ENCODE peak calls at places on chromosomes 6 and 20, in six cellular contexts. One of them, this sample, is unnamed.

GRCh38 chr6:166497087-166497899 is 89.2 kb downstream of the RAMACL start:
- DNase-seq in fibroblast of pulmonary artery: no peak
- DNase-seq in epithelial cell of proximal tubule: no peak
- DNase-seq in stimulated activated CD8-positive, alpha-beta memory T cell treated with anti-CD3 and anti-CD28 coated beads, Interleukin-12 subunit alpha, Interleukin-12 subunit beta, amount 100 ng/mL, for 4 hours: no peak
- DNase-seq in activated CD4-positive, alpha-beta T cell treated with anti-CD3 and anti-CD28 coated beads, Interleukin-2, amount 50 U/mL, for 48 hours: no peak
- DNase-seq in lung: no peak
- DNase-seq in this sample: no peak

GRCh38 chr6:15036690-15037245 is 209.1 kb upstream of the JARID2 start:
- DNase-seq in activated CD4-positive, alpha-beta T cell treated with anti-CD3 and anti-CD28 coated beads, Interleukin-2, amount 50 U/mL, for 48 hours: no peak
- DNase-seq in epithelial cell of proximal tubule: no peak
- DNase-seq in fibroblast of pulmonary artery: no peak
- DNase-seq in stimulated activated CD8-positive, alpha-beta memory T cell treated with anti-CD3 and anti-CD28 coated beads, Interleukin-12 subunit alpha, Interleukin-12 subunit beta, amount 100 ng/mL, for 4 hours: no peak
- DNase-seq in lung: no peak
- DNase-seq in this sample: peak; percentile 76

GRCh38 chr20:49245921-49246740 is 26.9 kb downstream of the DDX27 start:
- DNase-seq in stimulated activated CD8-positive, alpha-beta memory T cell treated with anti-CD3 and anti-CD28 coated beads, Interleukin-12 subunit alpha, Interleukin-12 subunit beta, amount 100 ng/mL, for 4 hours: no peak
- DNase-seq in lung: no peak
- DNase-seq in fibroblast of pulmonary artery: peak; percentile 70
- DNase-seq in epithelial cell of proximal tubule: no peak
- DNase-seq in activated CD4-positive, alpha-beta T cell treated with anti-CD3 and anti-CD28 coated beads, Interleukin-2, amount 50 U/mL, for 48 hours: peak; percentile 27
- DNase-seq in this sample: no peak

GRCh38 chr6:16698988-16699868 is 62.0 kb downstream of the ATXN1 start:
- DNase-seq in lung: no peak
- DNase-seq in activated CD4-positive, alpha-beta T cell treated with anti-CD3 and anti-CD28 coated beads, Interleukin-2, amount 50 U/mL, for 48 hours: no peak
- DNase-seq in epithelial cell of proximal tubule: peak; percentile 59
- DNase-seq in fibroblast of pulmonary artery: peak; percentile 41
- DNase-seq in stimulated activated CD8-positive, alpha-beta memory T cell treated with anti-CD3 and anti-CD28 coated beads, Interleukin-12 subunit alpha, Interleukin-12 subunit beta, amount 100 ng/mL, for 4 hours: no peak
- DNase-seq in this sample: no peak

GRCh38 chr6:139080255-139080920 is 51.8 kb downstream of the ABRACL start:
- DNase-seq in epithelial cell of proximal tubule: no peak
- DNase-seq in lung: no peak
- DNase-seq in fibroblast of pulmonary artery: no peak
- DNase-seq in stimulated activated CD8-positive, alpha-beta memory T cell treated with anti-CD3 and anti-CD28 coated beads, Interleukin-12 subunit alpha, Interleukin-12 subunit beta, amount 100 ng/mL, for 4 hours: no peak
- DNase-seq in activated CD4-positive, alpha-beta T cell treated with anti-CD3 and anti-CD28 coated beads, Interleukin-2, amount 50 U/mL, for 48 hours: no peak
- DNase-seq in this sample: no peak

GRCh38 chr20:33733654-33734576 is 2.1 kb downstream of the ZNF341 start:
- DNase-seq in fibroblast of pulmonary artery: peak; percentile 76
- DNase-seq in stimulated activated CD8-positive, alpha-beta memory T cell treated with anti-CD3 and anti-CD28 coated beads, Interleukin-12 subunit alpha, Interleukin-12 subunit beta, amount 100 ng/mL, for 4 hours: no peak
- DNase-seq in activated CD4-positive, alpha-beta T cell treated with anti-CD3 and anti-CD28 coated beads, Interleukin-2, amount 50 U/mL, for 48 hours: no peak
- DNase-seq in epithelial cell of proximal tubule: peak; percentile 68
- DNase-seq in lung: peak; percentile 50
- DNase-seq in this sample: peak; percentile 57

GRCh38 chr20:63787302-63787701 is 43.8 kb downstream of the ZBTB46 start:
- DNase-seq in lung: no peak
- DNase-seq in activated CD4-positive, alpha-beta T cell treated with anti-CD3 and anti-CD28 coated beads, Interleukin-2, amount 50 U/mL, for 48 hours: no peak
- DNase-seq in epithelial cell of proximal tubule: no peak
- DNase-seq in stimulated activated CD8-positive, alpha-beta memory T cell treated with anti-CD3 and anti-CD28 coated beads, Interleukin-12 subunit alpha, Interleukin-12 subunit beta, amount 100 ng/mL, for 4 hours: no peak
- DNase-seq in fibroblast of pulmonary artery: no peak
- DNase-seq in this sample: no peak

GRCh38 chr6:154887051-154887450 is 108.1 kb upstream of the TIAM2 start:
- DNase-seq in stimulated activated CD8-positive, alpha-beta memory T cell treated with anti-CD3 and anti-CD28 coated beads, Interleukin-12 subunit alpha, Interleukin-12 subunit beta, amount 100 ng/mL, for 4 hours: no peak
- DNase-seq in activated CD4-positive, alpha-beta T cell treated with anti-CD3 and anti-CD28 coated beads, Interleukin-2, amount 50 U/mL, for 48 hours: no peak
- DNase-seq in fibroblast of pulmonary artery: no peak
- DNase-seq in lung: no peak
- DNase-seq in epithelial cell of proximal tubule: no peak
- DNase-seq in this sample: no peak

GRCh38 chr20:40579701-40580100 is 109.3 kb downstream of the MAFB start:
- DNase-seq in activated CD4-positive, alpha-beta T cell treated with anti-CD3 and anti-CD28 coated beads, Interleukin-2, amount 50 U/mL, for 48 hours: no peak
- DNase-seq in epithelial cell of proximal tubule: no peak
- DNase-seq in lung: no peak
- DNase-seq in stimulated activated CD8-positive, alpha-beta memory T cell treated with anti-CD3 and anti-CD28 coated beads, Interleukin-12 subunit alpha, Interleukin-12 subunit beta, amount 100 ng/mL, for 4 hours: no peak
- DNase-seq in fibroblast of pulmonary artery: no peak
- DNase-seq in this sample: no peak

GRCh38 chr6:84696181-84696580 is 68.2 kb downstream of the TBX18 start:
- DNase-seq in fibroblast of pulmonary artery: no peak
- DNase-seq in lung: no peak
- DNase-seq in activated CD4-positive, alpha-beta T cell treated with anti-CD3 and anti-CD28 coated beads, Interleukin-2, amount 50 U/mL, for 48 hours: no peak
- DNase-seq in epithelial cell of proximal tubule: no peak
- DNase-seq in stimulated activated CD8-positive, alpha-beta memory T cell treated with anti-CD3 and anti-CD28 coated beads, Interleukin-12 subunit alpha, Interleukin-12 subunit beta, amount 100 ng/mL, for 4 hours: no peak
- DNase-seq in this sample: no peak

GRCh38 chr6:5472583-5472982 is 211.3 kb downstream of the FARS2 start:
- DNase-seq in lung: no peak
- DNase-seq in activated CD4-positive, alpha-beta T cell treated with anti-CD3 and anti-CD28 coated beads, Interleukin-2, amount 50 U/mL, for 48 hours: no peak
- DNase-seq in stimulated activated CD8-positive, alpha-beta memory T cell treated with anti-CD3 and anti-CD28 coated beads, Interleukin-12 subunit alpha, Interleukin-12 subunit beta, amount 100 ng/mL, for 4 hours: no peak
- DNase-seq in fibroblast of pulmonary artery: no peak
- DNase-seq in epithelial cell of proximal tubule: no peak
- DNase-seq in this sample: no peak

GRCh38 chr6:135310291-135310690 is 129.2 kb downstream of the MYB start:
- DNase-seq in activated CD4-positive, alpha-beta T cell treated with anti-CD3 and anti-CD28 coated beads, Interleukin-2, amount 50 U/mL, for 48 hours: no peak
- DNase-seq in lung: no peak
- DNase-seq in epithelial cell of proximal tubule: no peak
- DNase-seq in fibroblast of pulmonary artery: no peak
- DNase-seq in stimulated activated CD8-positive, alpha-beta memory T cell treated with anti-CD3 and anti-CD28 coated beads, Interleukin-12 subunit alpha, Interleukin-12 subunit beta, amount 100 ng/mL, for 4 hours: no peak
- DNase-seq in this sample: no peak

GRCh38 chr6:25448965-25449538 is 169.9 kb downstream of the CARMIL1 start:
- DNase-seq in stimulated activated CD8-positive, alpha-beta memory T cell treated with anti-CD3 and anti-CD28 coated beads, Interleukin-12 subunit alpha, Interleukin-12 subunit beta, amount 100 ng/mL, for 4 hours: no peak
- DNase-seq in fibroblast of pulmonary artery: no peak
- DNase-seq in activated CD4-positive, alpha-beta T cell treated with anti-CD3 and anti-CD28 coated beads, Interleukin-2, amount 50 U/mL, for 48 hours: no peak
- DNase-seq in lung: no peak
- DNase-seq in epithelial cell of proximal tubule: no peak
- DNase-seq in this sample: no peak

GRCh38 chr6:151958332-151958731 is 150.8 kb downstream of the ESR1 start:
- DNase-seq in fibroblast of pulmonary artery: peak; percentile 80
- DNase-seq in epithelial cell of proximal tubule: no peak
- DNase-seq in lung: no peak
- DNase-seq in stimulated activated CD8-positive, alpha-beta memory T cell treated with anti-CD3 and anti-CD28 coated beads, Interleukin-12 subunit alpha, Interleukin-12 subunit beta, amount 100 ng/mL, for 4 hours: no peak
- DNase-seq in activated CD4-positive, alpha-beta T cell treated with anti-CD3 and anti-CD28 coated beads, Interleukin-2, amount 50 U/mL, for 48 hours: no peak
- DNase-seq in this sample: no peak

GRCh38 chr6:41634657-41635056 is 3.6 kb upstream of the MDFI start:
- DNase-seq in epithelial cell of proximal tubule: no peak
- DNase-seq in lung: no peak
- DNase-seq in fibroblast of pulmonary artery: peak; percentile 74
- DNase-seq in stimulated activated CD8-positive, alpha-beta memory T cell treated with anti-CD3 and anti-CD28 coated beads, Interleukin-12 subunit alpha, Interleukin-12 subunit beta, amount 100 ng/mL, for 4 hours: no peak
- DNase-seq in activated CD4-positive, alpha-beta T cell treated with anti-CD3 and anti-CD28 coated beads, Interleukin-2, amount 50 U/mL, for 48 hours: no peak
- DNase-seq in this sample: no peak

GRCh38 chr6:110415297-110415916 is at the start of gene DDO:
- DNase-seq in lung: peak; percentile 48
- DNase-seq in fibroblast of pulmonary artery: peak; percentile 34
- DNase-seq in epithelial cell of proximal tubule: peak; percentile 36
- DNase-seq in activated CD4-positive, alpha-beta T cell treated with anti-CD3 and anti-CD28 coated beads, Interleukin-2, amount 50 U/mL, for 48 hours: no peak
- DNase-seq in stimulated activated CD8-positive, alpha-beta memory T cell treated with anti-CD3 and anti-CD28 coated beads, Interleukin-12 subunit alpha, Interleukin-12 subunit beta, amount 100 ng/mL, for 4 hours: no peak
- DNase-seq in this sample: peak; percentile 87

GRCh38 chr6:152271681-152272464 is 365.3 kb downstream of the SYNE1 start:
- DNase-seq in activated CD4-positive, alpha-beta T cell treated with anti-CD3 and anti-CD28 coated beads, Interleukin-2, amount 50 U/mL, for 48 hours: no peak
- DNase-seq in stimulated activated CD8-positive, alpha-beta memory T cell treated with anti-CD3 and anti-CD28 coated beads, Interleukin-12 subunit alpha, Interleukin-12 subunit beta, amount 100 ng/mL, for 4 hours: no peak
- DNase-seq in lung: no peak
- DNase-seq in fibroblast of pulmonary artery: peak; percentile 57
- DNase-seq in epithelial cell of proximal tubule: no peak
- DNase-seq in this sample: peak; percentile 75

GRCh38 chr6:130012728-130013127 is 5.7 kb upstream of the L3MBTL3 start:
- DNase-seq in lung: no peak
- DNase-seq in activated CD4-positive, alpha-beta T cell treated with anti-CD3 and anti-CD28 coated beads, Interleukin-2, amount 50 U/mL, for 48 hours: no peak
- DNase-seq in stimulated activated CD8-positive, alpha-beta memory T cell treated with anti-CD3 and anti-CD28 coated beads, Interleukin-12 subunit alpha, Interleukin-12 subunit beta, amount 100 ng/mL, for 4 hours: no peak
- DNase-seq in fibroblast of pulmonary artery: no peak
- DNase-seq in epithelial cell of proximal tubule: no peak
- DNase-seq in this sample: no peak

GRCh38 chr20:5654557-5654956 is 95.6 kb upstream of the SHLD1 start:
- DNase-seq in epithelial cell of proximal tubule: peak; percentile 54
- DNase-seq in lung: no peak
- DNase-seq in fibroblast of pulmonary artery: peak; percentile 94
- DNase-seq in activated CD4-positive, alpha-beta T cell treated with anti-CD3 and anti-CD28 coated beads, Interleukin-2, amount 50 U/mL, for 48 hours: no peak
- DNase-seq in stimulated activated CD8-positive, alpha-beta memory T cell treated with anti-CD3 and anti-CD28 coated beads, Interleukin-12 subunit alpha, Interleukin-12 subunit beta, amount 100 ng/mL, for 4 hours: no peak
- DNase-seq in this sample: no peak

GRCh38 chr6:111673871-111674270 is 68.2 kb upstream of the TRAF3IP2 start:
- DNase-seq in fibroblast of pulmonary artery: no peak
- DNase-seq in lung: no peak
- DNase-seq in activated CD4-positive, alpha-beta T cell treated with anti-CD3 and anti-CD28 coated beads, Interleukin-2, amount 50 U/mL, for 48 hours: no peak
- DNase-seq in epithelial cell of proximal tubule: no peak
- DNase-seq in stimulated activated CD8-positive, alpha-beta memory T cell treated with anti-CD3 and anti-CD28 coated beads, Interleukin-12 subunit alpha, Interleukin-12 subunit beta, amount 100 ng/mL, for 4 hours: no peak
- DNase-seq in this sample: no peak

GRCh38 chr6:125888989-125889656 is 67.4 kb upstream of the HINT3 start:
- DNase-seq in lung: peak; percentile 36
- DNase-seq in stimulated activated CD8-positive, alpha-beta memory T cell treated with anti-CD3 and anti-CD28 coated beads, Interleukin-12 subunit alpha, Interleukin-12 subunit beta, amount 100 ng/mL, for 4 hours: no peak
- DNase-seq in fibroblast of pulmonary artery: peak; percentile 60
- DNase-seq in activated CD4-positive, alpha-beta T cell treated with anti-CD3 and anti-CD28 coated beads, Interleukin-2, amount 50 U/mL, for 48 hours: no peak
- DNase-seq in epithelial cell of proximal tubule: no peak
- DNase-seq in this sample: no peak

GRCh38 chr6:47195251-47195650 is 114.5 kb downstream of the TNFRSF21 start:
- DNase-seq in stimulated activated CD8-positive, alpha-beta memory T cell treated with anti-CD3 and anti-CD28 coated beads, Interleukin-12 subunit alpha, Interleukin-12 subunit beta, amount 100 ng/mL, for 4 hours: no peak
- DNase-seq in activated CD4-positive, alpha-beta T cell treated with anti-CD3 and anti-CD28 coated beads, Interleukin-2, amount 50 U/mL, for 48 hours: no peak
- DNase-seq in lung: no peak
- DNase-seq in epithelial cell of proximal tubule: no peak
- DNase-seq in fibroblast of pulmonary artery: peak; percentile 81
- DNase-seq in this sample: no peak

GRCh38 chr20:64233725-64234124 is 21.8 kb upstream of the PCMTD2 start:
- DNase-seq in fibroblast of pulmonary artery: no peak
- DNase-seq in activated CD4-positive, alpha-beta T cell treated with anti-CD3 and anti-CD28 coated beads, Interleukin-2, amount 50 U/mL, for 48 hours: no peak
- DNase-seq in epithelial cell of proximal tubule: no peak
- DNase-seq in lung: no peak
- DNase-seq in stimulated activated CD8-positive, alpha-beta memory T cell treated with anti-CD3 and anti-CD28 coated beads, Interleukin-12 subunit alpha, Interleukin-12 subunit beta, amount 100 ng/mL, for 4 hours: no peak
- DNase-seq in this sample: no peak

GRCh38 chr6:16273266-16273665 is 34.9 kb downstream of the GMPR start:
- DNase-seq in stimulated activated CD8-positive, alpha-beta memory T cell treated with anti-CD3 and anti-CD28 coated beads, Interleukin-12 subunit alpha, Interleukin-12 subunit beta, amount 100 ng/mL, for 4 hours: no peak
- DNase-seq in lung: no peak
- DNase-seq in epithelial cell of proximal tubule: no peak
- DNase-seq in activated CD4-positive, alpha-beta T cell treated with anti-CD3 and anti-CD28 coated beads, Interleukin-2, amount 50 U/mL, for 48 hours: no peak
- DNase-seq in fibroblast of pulmonary artery: peak; percentile 55
- DNase-seq in this sample: no peak

GRCh38 chr20:47730744-47731143 is 54.5 kb downstream of the SULF2 start:
- DNase-seq in epithelial cell of proximal tubule: no peak
- DNase-seq in lung: no peak
- DNase-seq in activated CD4-positive, alpha-beta T cell treated with anti-CD3 and anti-CD28 coated beads, Interleukin-2, amount 50 U/mL, for 48 hours: no peak
- DNase-seq in fibroblast of pulmonary artery: no peak
- DNase-seq in stimulated activated CD8-positive, alpha-beta memory T cell treated with anti-CD3 and anti-CD28 coated beads, Interleukin-12 subunit alpha, Interleukin-12 subunit beta, amount 100 ng/mL, for 4 hours: no peak
- DNase-seq in this sample: no peak

GRCh38 chr20:7856756-7857155 is 83.5 kb downstream of the HAO1 start:
- DNase-seq in fibroblast of pulmonary artery: peak; percentile 82
- DNase-seq in lung: no peak
- DNase-seq in activated CD4-positive, alpha-beta T cell treated with anti-CD3 and anti-CD28 coated beads, Interleukin-2, amount 50 U/mL, for 48 hours: no peak
- DNase-seq in epithelial cell of proximal tubule: no peak
- DNase-seq in stimulated activated CD8-positive, alpha-beta memory T cell treated with anti-CD3 and anti-CD28 coated beads, Interleukin-12 subunit alpha, Interleukin-12 subunit beta, amount 100 ng/mL, for 4 hours: no peak
- DNase-seq in this sample: no peak

GRCh38 chr20:35601021-35601973 is 14.3 kb upstream of the SPAG4 start:
- DNase-seq in stimulated activated CD8-positive, alpha-beta memory T cell treated with anti-CD3 and anti-CD28 coated beads, Interleukin-12 subunit alpha, Interleukin-12 subunit beta, amount 100 ng/mL, for 4 hours: peak; percentile 63
- DNase-seq in epithelial cell of proximal tubule: no peak
- DNase-seq in lung: peak; percentile 79
- DNase-seq in activated CD4-positive, alpha-beta T cell treated with anti-CD3 and anti-CD28 coated beads, Interleukin-2, amount 50 U/mL, for 48 hours: peak; percentile 84
- DNase-seq in fibroblast of pulmonary artery: peak; percentile 76
- DNase-seq in this sample: peak; percentile 72

GRCh38 chr6:139470971-139471370 is 96.5 kb upstream of the CITED2 start:
- DNase-seq in stimulated activated CD8-positive, alpha-beta memory T cell treated with anti-CD3 and anti-CD28 coated beads, Interleukin-12 subunit alpha, Interleukin-12 subunit beta, amount 100 ng/mL, for 4 hours: no peak
- DNase-seq in epithelial cell of proximal tubule: no peak
- DNase-seq in lung: no peak
- DNase-seq in fibroblast of pulmonary artery: no peak
- DNase-seq in activated CD4-positive, alpha-beta T cell treated with anti-CD3 and anti-CD28 coated beads, Interleukin-2, amount 50 U/mL, for 48 hours: no peak
- DNase-seq in this sample: no peak

GRCh38 chr6:37168163-37168758 is 1.7 kb upstream of the PIM1 start:
- DNase-seq in lung: no peak
- DNase-seq in fibroblast of pulmonary artery: no peak
- DNase-seq in stimulated activated CD8-positive, alpha-beta memory T cell treated with anti-CD3 and anti-CD28 coated beads, Interleukin-12 subunit alpha, Interleukin-12 subunit beta, amount 100 ng/mL, for 4 hours: no peak
- DNase-seq in epithelial cell of proximal tubule: no peak
- DNase-seq in activated CD4-positive, alpha-beta T cell treated with anti-CD3 and anti-CD28 coated beads, Interleukin-2, amount 50 U/mL, for 48 hours: no peak
- DNase-seq in this sample: no peak

GRCh38 chr20:56513096-56513806 is 11.3 kb upstream of the FAM209A start:
- DNase-seq in stimulated activated CD8-positive, alpha-beta memory T cell treated with anti-CD3 and anti-CD28 coated beads, Interleukin-12 subunit alpha, Interleukin-12 subunit beta, amount 100 ng/mL, for 4 hours: no peak
- DNase-seq in fibroblast of pulmonary artery: no peak
- DNase-seq in lung: no peak
- DNase-seq in activated CD4-positive, alpha-beta T cell treated with anti-CD3 and anti-CD28 coated beads, Interleukin-2, amount 50 U/mL, for 48 hours: no peak
- DNase-seq in epithelial cell of proximal tubule: no peak
- DNase-seq in this sample: no peak

GRCh38 chr6:73648166-73648565 is 5.6 kb downstream of the SLC17A5 start:
- DNase-seq in epithelial cell of proximal tubule: no peak
- DNase-seq in stimulated activated CD8-positive, alpha-beta memory T cell treated with anti-CD3 and anti-CD28 coated beads, Interleukin-12 subunit alpha, Interleukin-12 subunit beta, amount 100 ng/mL, for 4 hours: no peak
- DNase-seq in activated CD4-positive, alpha-beta T cell treated with anti-CD3 and anti-CD28 coated beads, Interleukin-2, amount 50 U/mL, for 48 hours: no peak
- DNase-seq in lung: no peak
- DNase-seq in fibroblast of pulmonary artery: no peak
- DNase-seq in this sample: no peak

This sample was measured in right atrium auricular region.